ENCODE peak calls at places on chromosomes 16 and 17, in five cellular contexts. One of them, this sample, is unnamed.

GRCh38 chr16:81446318-81447275 is 2.0 kb downstream of the CMIP start:
- DNase-seq in AG09319: no peak
- DNase-seq in A172: no peak
- DNase-seq in AG20443: peak
- DNase-seq in stimulated activated naive CD8-positive, alpha-beta T cell treated with anti-CD3 and anti-CD28 coated beads, Interleukin-15, amount 100 ng/mL, for 72 hours: peak
- DNase-seq in this sample: no peak

GRCh38 chr17:51298508-51299371 is 38.4 kb downstream of the UTP18 start:
- DNase-seq in A172: peak
- DNase-seq in AG09319: no peak
- DNase-seq in stimulated activated naive CD8-positive, alpha-beta T cell treated with anti-CD3 and anti-CD28 coated beads, Interleukin-15, amount 100 ng/mL, for 72 hours: no peak
- DNase-seq in AG20443: peak
- DNase-seq in this sample: no peak

GRCh38 chr17:14359251-14359939 is 58.5 kb downstream of the HS3ST3B1 start:
- DNase-seq in AG09319: no peak
- DNase-seq in A172: no peak
- DNase-seq in stimulated activated naive CD8-positive, alpha-beta T cell treated with anti-CD3 and anti-CD28 coated beads, Interleukin-15, amount 100 ng/mL, for 72 hours: peak
- DNase-seq in AG20443: no peak
- DNase-seq in this sample: no peak

GRCh38 chr16:52578829-52579193 is 31.9 kb upstream of the TOX3 start:
- DNase-seq in AG20443: no peak
- DNase-seq in AG09319: no peak
- DNase-seq in stimulated activated naive CD8-positive, alpha-beta T cell treated with anti-CD3 and anti-CD28 coated beads, Interleukin-15, amount 100 ng/mL, for 72 hours: no peak
- DNase-seq in A172: no peak
- DNase-seq in this sample: no peak

GRCh38 chr17:69473801-69474170 is 59.3 kb downstream of the MAP2K6 start:
- DNase-seq in AG20443: peak
- DNase-seq in A172: no peak
- DNase-seq in AG09319: no peak
- DNase-seq in stimulated activated naive CD8-positive, alpha-beta T cell treated with anti-CD3 and anti-CD28 coated beads, Interleukin-15, amount 100 ng/mL, for 72 hours: no peak
- DNase-seq in this sample: no peak

GRCh38 chr17:82388223-82388921 is 16.8 kb downstream of the UTS2R start:
- DNase-seq in AG09319: no peak
- DNase-seq in A172: peak
- DNase-seq in AG20443: peak
- DNase-seq in stimulated activated naive CD8-positive, alpha-beta T cell treated with anti-CD3 and anti-CD28 coated beads, Interleukin-15, amount 100 ng/mL, for 72 hours: no peak
- DNase-seq in this sample: no peak

GRCh38 chr16:47045459-47045858 is 72.0 kb upstream of the DNAJA2 start:
- DNase-seq in AG09319: no peak
- DNase-seq in stimulated activated naive CD8-positive, alpha-beta T cell treated with anti-CD3 and anti-CD28 coated beads, Interleukin-15, amount 100 ng/mL, for 72 hours: no peak
- DNase-seq in AG20443: no peak
- DNase-seq in A172: peak
- DNase-seq in this sample: no peak

GRCh38 chr16:66479661-66480264 is 52.7 kb downstream of the BEAN1 start:
- DNase-seq in AG09319: no peak
- DNase-seq in A172: no peak
- DNase-seq in AG20443: no peak
- DNase-seq in stimulated activated naive CD8-positive, alpha-beta T cell treated with anti-CD3 and anti-CD28 coated beads, Interleukin-15, amount 100 ng/mL, for 72 hours: no peak
- DNase-seq in this sample: no peak

GRCh38 chr17:73650147-73650546 is 5.9 kb upstream of the SDK2 start:
- DNase-seq in AG09319: no peak
- DNase-seq in stimulated activated naive CD8-positive, alpha-beta T cell treated with anti-CD3 and anti-CD28 coated beads, Interleukin-15, amount 100 ng/mL, for 72 hours: no peak
- DNase-seq in A172: no peak
- DNase-seq in AG20443: no peak
- DNase-seq in this sample: no peak

GRCh38 chr16:76639685-76640289 is 362.6 kb downstream of the CNTNAP4 start:
- DNase-seq in stimulated activated naive CD8-positive, alpha-beta T cell treated with anti-CD3 and anti-CD28 coated beads, Interleukin-15, amount 100 ng/mL, for 72 hours: no peak
- DNase-seq in A172: peak
- DNase-seq in AG20443: no peak
- DNase-seq in AG09319: no peak
- DNase-seq in this sample: no peak

GRCh38 chr17:499836-500543 is 147.4 kb upstream of the RPH3AL start:
- DNase-seq in AG20443: no peak
- DNase-seq in stimulated activated naive CD8-positive, alpha-beta T cell treated with anti-CD3 and anti-CD28 coated beads, Interleukin-15, amount 100 ng/mL, for 72 hours: no peak
- DNase-seq in A172: no peak
- DNase-seq in AG09319: no peak
- DNase-seq in this sample: no peak

GRCh38 chr17:5282639-5283217 is 644 bp downstream of the RABEP1 start:
- DNase-seq in A172: no peak
- DNase-seq in stimulated activated naive CD8-positive, alpha-beta T cell treated with anti-CD3 and anti-CD28 coated beads, Interleukin-15, amount 100 ng/mL, for 72 hours: no peak
- DNase-seq in AG09319: no peak
- DNase-seq in AG20443: no peak
- DNase-seq in this sample: no peak

GRCh38 chr16:12124742-12125141 is 148.2 kb downstream of the SNX29 start:
- DNase-seq in AG09319: no peak
- DNase-seq in AG20443: no peak
- DNase-seq in stimulated activated naive CD8-positive, alpha-beta T cell treated with anti-CD3 and anti-CD28 coated beads, Interleukin-15, amount 100 ng/mL, for 72 hours: peak
- DNase-seq in A172: no peak
- DNase-seq in this sample: no peak

GRCh38 chr16:57423152-57423551 is 18.6 kb downstream of the CCL17 start:
- DNase-seq in stimulated activated naive CD8-positive, alpha-beta T cell treated with anti-CD3 and anti-CD28 coated beads, Interleukin-15, amount 100 ng/mL, for 72 hours: no peak
- DNase-seq in AG09319: no peak
- DNase-seq in AG20443: no peak
- DNase-seq in A172: no peak
- DNase-seq in this sample: no peak

GRCh38 chr17:73643012-73643845 is 1.0 kb downstream of the SDK2 start:
- DNase-seq in stimulated activated naive CD8-positive, alpha-beta T cell treated with anti-CD3 and anti-CD28 coated beads, Interleukin-15, amount 100 ng/mL, for 72 hours: peak
- DNase-seq in AG09319: no peak
- DNase-seq in A172: no peak
- DNase-seq in AG20443: peak
- DNase-seq in this sample: no peak

GRCh38 chr16:3012828-3013420 is at the start of gene CLDN9:
- DNase-seq in AG20443: no peak
- DNase-seq in stimulated activated naive CD8-positive, alpha-beta T cell treated with anti-CD3 and anti-CD28 coated beads, Interleukin-15, amount 100 ng/mL, for 72 hours: no peak
- DNase-seq in AG09319: no peak
- DNase-seq in A172: peak
- DNase-seq in this sample: no peak

This sample was measured in activated T-helper 2 cell treated with anti-CD3 and anti-CD28 coated beads, Interferon-gamma antibody, Interleukin-2, Interleukin-4, amounts not matched to agents 10 μg/mL and 5 μg/mL and 100 μg/mL, durations not matched to agents 14 hours and 24 hours and 36 hours.